ENCODE peak calls at places on chromosomes 6 and 20, in five cellular contexts. One of them, this sample, is unnamed. For H3K27me3, the result is how much of the 10 kb centered on the place peaks cover.

GRCh38 chr6:5204340-5204739 is 56.4 kb downstream of the LYRM4 start:
- DNase-seq in Peyer's patch: no peak
- DNase-seq in body of pancreas: no peak
- DNase-seq in AG04450: no peak
- DNase-seq in lower lobe of right lung: no peak
- DNase-seq in this sample: no peak

GRCh38 chr20:57844626-57845596 is 135.1 kb upstream of the PMEPA1 start:
- DNase-seq in Peyer's patch: no peak
- DNase-seq in body of pancreas: no peak
- DNase-seq in AG04450: no peak
- DNase-seq in lower lobe of right lung: no peak
- DNase-seq in this sample: no peak

GRCh38 chr6:26477431-26477830 is 19.7 kb downstream of the BTN2A1 start:
- DNase-seq in Peyer's patch: no peak
- DNase-seq in body of pancreas: peak
- DNase-seq in AG04450: no peak
- DNase-seq in lower lobe of right lung: no peak
- DNase-seq in this sample: no peak

GRCh38 chr6:69791065-69791471 is 5.7 kb downstream of the LMBRD1 start:
- DNase-seq in Peyer's patch: no peak
- DNase-seq in body of pancreas: no peak
- DNase-seq in AG04450: no peak
- DNase-seq in lower lobe of right lung: no peak
- DNase-seq in this sample: no peak

GRCh38 chr6:27188206-27188884 is 59.2 kb upstream of the PRSS16 start:
- DNase-seq in Peyer's patch: peak
- DNase-seq in body of pancreas: peak
- DNase-seq in AG04450: no peak
- DNase-seq in lower lobe of right lung: peak
- DNase-seq in this sample: peak

GRCh38 chr6:42988486-42989020 is 4.2 kb downstream of the PPP2R5D start:
- DNase-seq in Peyer's patch: no peak
- DNase-seq in body of pancreas: no peak
- DNase-seq in AG04450: no peak
- DNase-seq in lower lobe of right lung: no peak
- DNase-seq in this sample: no peak

GRCh38 chr6:24667378-24667803 is 514 bp downstream of the ACOT13 start:
- DNase-seq in Peyer's patch: peak
- DNase-seq in body of pancreas: no peak
- DNase-seq in AG04450: no peak
- DNase-seq in lower lobe of right lung: no peak
- DNase-seq in this sample: no peak

GRCh38 chr6:27772261-27773001 is 139.8 kb downstream of the OR2B2 start:
- DNase-seq in Peyer's patch: peak
- DNase-seq in body of pancreas: peak
- DNase-seq in AG04450: peak
- DNase-seq in lower lobe of right lung: peak
- DNase-seq in this sample: peak

GRCh38 chr6:113142775-113143174 is 714.4 kb upstream of the MARCKS start:
- DNase-seq in Peyer's patch: no peak
- DNase-seq in body of pancreas: no peak
- DNase-seq in AG04450: no peak
- DNase-seq in lower lobe of right lung: no peak
- DNase-seq in this sample: no peak

GRCh38 chr6:160931378-160932343 is 59.9 kb upstream of the MAP3K4 start:
- DNase-seq in Peyer's patch: no peak
- DNase-seq in body of pancreas: no peak
- DNase-seq in AG04450: no peak
- DNase-seq in lower lobe of right lung: no peak
- DNase-seq in this sample: no peak
- H3K4me3 ChIP-seq in Peyer's patch: peak
- H3K4me3 ChIP-seq in body of pancreas: peak
- H3K4me3 ChIP-seq in AG04450: peak
- H3K4me3 ChIP-seq in lower lobe of right lung: peak
- H3K4me3 ChIP-seq in this sample: no peak

DNA sequence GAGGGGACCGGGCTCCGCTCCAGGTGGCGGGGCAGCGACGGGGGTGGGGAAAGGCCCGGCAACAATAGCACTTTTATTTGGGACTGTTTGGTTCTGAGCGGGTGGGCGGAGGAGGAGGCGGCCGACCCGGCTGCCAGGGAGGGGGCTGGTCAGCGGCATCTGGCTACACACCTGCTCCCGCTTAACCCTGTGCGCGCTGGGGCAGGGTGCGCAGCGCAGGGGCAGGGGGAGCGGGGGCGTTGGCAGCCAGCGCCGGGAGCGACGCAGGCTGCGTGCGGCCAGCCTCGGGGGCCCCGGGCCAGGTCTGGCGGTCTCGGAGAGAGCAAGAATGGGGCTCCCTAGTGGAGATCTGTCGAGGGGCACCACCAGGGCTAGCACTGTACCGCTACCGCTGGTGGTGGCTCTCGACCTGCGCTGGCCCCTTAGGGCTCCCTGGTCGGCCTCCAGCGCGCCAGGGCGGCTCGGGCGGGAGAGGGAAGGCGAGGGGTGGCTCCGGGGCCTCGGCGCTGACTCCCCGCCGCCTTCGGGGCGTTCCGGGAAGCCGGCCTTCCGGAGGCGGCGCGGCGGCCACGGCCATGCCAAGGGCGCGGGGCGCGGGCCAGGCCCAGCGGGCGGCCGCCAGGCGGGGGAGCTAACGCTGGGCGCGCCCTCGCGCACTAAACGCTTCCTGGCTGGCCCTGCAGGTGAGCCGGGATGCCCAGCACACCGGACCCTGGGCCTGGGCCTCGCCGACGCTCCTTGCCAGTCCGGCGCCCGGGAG is 92.4 kb downstream of the NCR2 start:
- DNase-seq in Peyer's patch: peak
- DNase-seq in body of pancreas: peak
- DNase-seq in AG04450: no peak
- DNase-seq in lower lobe of right lung: peak
- DNase-seq in this sample: peak
- H3K27me3 ChIP-seq in Peyer's patch: under half
- H3K27me3 ChIP-seq in body of pancreas: under half
- H3K27me3 ChIP-seq in AG04450: under half
- H3K27me3 ChIP-seq in lower lobe of right lung: under half
- H3K27me3 ChIP-seq in this sample: under half

GRCh38 chr6:150315626-150316025 is 53.2 kb upstream of the IYD start:
- DNase-seq in Peyer's patch: no peak
- DNase-seq in body of pancreas: no peak
- DNase-seq in AG04450: no peak
- DNase-seq in lower lobe of right lung: no peak
- DNase-seq in this sample: no peak
- H3K4me3 ChIP-seq in Peyer's patch: no peak
- H3K4me3 ChIP-seq in body of pancreas: no peak
- H3K4me3 ChIP-seq in AG04450: no peak
- H3K4me3 ChIP-seq in lower lobe of right lung: no peak
- H3K4me3 ChIP-seq in this sample: no peak

GRCh38 chr6:29747688-29748250 is 24.5 kb downstream of the HLA-F start:
- DNase-seq in Peyer's patch: no peak
- DNase-seq in body of pancreas: no peak
- DNase-seq in AG04450: no peak
- DNase-seq in lower lobe of right lung: no peak
- DNase-seq in this sample: no peak
- H3K27me3 ChIP-seq in Peyer's patch: under half
- H3K27me3 ChIP-seq in body of pancreas: under half
- H3K27me3 ChIP-seq in AG04450: under half
- H3K27me3 ChIP-seq in lower lobe of right lung: under half
- H3K27me3 ChIP-seq in this sample: under half

GRCh38 chr20:1467355-1468116 is 887 bp upstream of the NSFL1C start:
- DNase-seq in Peyer's patch: peak
- DNase-seq in body of pancreas: peak
- DNase-seq in AG04450: no peak
- DNase-seq in lower lobe of right lung: peak
- DNase-seq in this sample: no peak

GRCh38 chr20:1468117-1468624 is 1.5 kb upstream of the NSFL1C start:
- DNase-seq in Peyer's patch: no peak
- DNase-seq in body of pancreas: no peak
- DNase-seq in AG04450: no peak
- DNase-seq in lower lobe of right lung: no peak
- DNase-seq in this sample: no peak

GRCh38 chr20:1466211-1467081 is at the start of gene NSFL1C:
- DNase-seq in Peyer's patch: peak
- DNase-seq in body of pancreas: peak
- DNase-seq in AG04450: peak
- DNase-seq in lower lobe of right lung: peak
- DNase-seq in this sample: peak

GRCh38 chr20:1465470-1466210 is 1.0 kb downstream of the NSFL1C start:
- DNase-seq in Peyer's patch: no peak
- DNase-seq in body of pancreas: no peak
- DNase-seq in AG04450: no peak
- DNase-seq in lower lobe of right lung: no peak
- DNase-seq in this sample: no peak

GRCh38 chr20:1467082-1467354 is 369 bp upstream of the NSFL1C start:
- DNase-seq in Peyer's patch: no peak
- DNase-seq in body of pancreas: no peak
- DNase-seq in AG04450: no peak
- DNase-seq in lower lobe of right lung: no peak
- DNase-seq in this sample: no peak
- H3K4me3 ChIP-seq in Peyer's patch: peak
- H3K4me3 ChIP-seq in body of pancreas: no peak
- H3K4me3 ChIP-seq in AG04450: peak
- H3K4me3 ChIP-seq in lower lobe of right lung: peak
- H3K4me3 ChIP-seq in this sample: no peak

DNA sequence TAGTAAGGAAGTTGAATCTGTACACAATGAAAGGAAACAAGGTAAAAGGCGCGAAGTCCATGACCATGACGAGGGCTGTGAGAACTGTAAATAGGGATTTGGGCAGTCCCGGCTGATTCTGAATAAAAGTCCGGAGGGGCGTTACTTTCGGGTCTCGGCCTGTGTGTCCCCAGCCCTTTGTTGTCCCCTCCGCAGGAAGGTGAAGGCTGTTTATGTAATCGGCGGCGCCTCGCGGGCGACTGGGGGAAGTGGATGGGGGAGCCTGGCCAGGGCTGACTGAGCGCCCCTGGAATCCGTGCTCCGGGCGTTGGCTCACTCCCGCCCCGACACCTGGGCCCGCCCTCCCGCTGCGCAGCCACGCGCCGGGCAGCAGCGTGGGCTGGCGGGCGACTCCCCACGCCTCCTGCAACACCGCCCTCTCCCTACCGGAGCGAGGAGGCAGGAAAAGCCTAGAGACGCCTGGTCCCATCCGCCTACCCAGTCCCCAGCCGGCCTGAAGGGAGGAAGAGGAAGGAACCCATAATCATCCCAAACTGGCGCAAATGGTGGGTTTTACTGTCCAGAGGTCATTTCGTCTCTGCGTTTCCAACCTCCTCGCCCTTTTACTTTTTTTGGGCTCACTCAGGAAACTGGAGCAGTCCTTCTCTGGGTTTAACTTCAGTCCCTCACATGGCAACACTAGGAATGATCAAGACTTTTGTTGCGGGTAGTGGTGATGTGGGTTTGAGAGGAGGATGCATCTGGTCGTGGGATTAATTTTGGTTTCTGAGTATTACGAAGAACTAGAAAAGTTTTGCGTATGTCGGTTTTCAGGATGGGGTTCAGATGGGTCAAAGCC is 12.1 kb downstream of the TRIM31 start:
- DNase-seq in Peyer's patch: peak
- DNase-seq in body of pancreas: peak
- DNase-seq in AG04450: no peak
- DNase-seq in lower lobe of right lung: peak
- DNase-seq in this sample: no peak
- H3K27me3 ChIP-seq in Peyer's patch: under half
- H3K27me3 ChIP-seq in body of pancreas: under half
- H3K27me3 ChIP-seq in AG04450: half or more
- H3K27me3 ChIP-seq in lower lobe of right lung: under half
- H3K27me3 ChIP-seq in this sample: under half

GRCh38 chr6:17580518-17581048 is 19.5 kb upstream of the FAM8A1 start:
- DNase-seq in Peyer's patch: no peak
- DNase-seq in body of pancreas: peak
- DNase-seq in AG04450: no peak
- DNase-seq in lower lobe of right lung: peak
- DNase-seq in this sample: no peak
- H3K4me3 ChIP-seq in Peyer's patch: peak
- H3K4me3 ChIP-seq in body of pancreas: peak
- H3K4me3 ChIP-seq in AG04450: peak
- H3K4me3 ChIP-seq in lower lobe of right lung: peak
- H3K4me3 ChIP-seq in this sample: no peak

GRCh38 chr6:39251406-39251805 is 22.1 kb upstream of the KCNK5 start:
- DNase-seq in Peyer's patch: peak
- DNase-seq in body of pancreas: no peak
- DNase-seq in AG04450: no peak
- DNase-seq in lower lobe of right lung: no peak
- DNase-seq in this sample: no peak

GRCh38 chr6:39243809-39244208 is 14.5 kb upstream of the KCNK5 start:
- DNase-seq in Peyer's patch: no peak
- DNase-seq in body of pancreas: no peak
- DNase-seq in AG04450: no peak
- DNase-seq in lower lobe of right lung: no peak
- DNase-seq in this sample: no peak

GRCh38 chr6:39250507-39250906 is 21.2 kb upstream of the KCNK5 start:
- DNase-seq in Peyer's patch: no peak
- DNase-seq in body of pancreas: no peak
- DNase-seq in AG04450: no peak
- DNase-seq in lower lobe of right lung: no peak
- DNase-seq in this sample: no peak

DNA sequence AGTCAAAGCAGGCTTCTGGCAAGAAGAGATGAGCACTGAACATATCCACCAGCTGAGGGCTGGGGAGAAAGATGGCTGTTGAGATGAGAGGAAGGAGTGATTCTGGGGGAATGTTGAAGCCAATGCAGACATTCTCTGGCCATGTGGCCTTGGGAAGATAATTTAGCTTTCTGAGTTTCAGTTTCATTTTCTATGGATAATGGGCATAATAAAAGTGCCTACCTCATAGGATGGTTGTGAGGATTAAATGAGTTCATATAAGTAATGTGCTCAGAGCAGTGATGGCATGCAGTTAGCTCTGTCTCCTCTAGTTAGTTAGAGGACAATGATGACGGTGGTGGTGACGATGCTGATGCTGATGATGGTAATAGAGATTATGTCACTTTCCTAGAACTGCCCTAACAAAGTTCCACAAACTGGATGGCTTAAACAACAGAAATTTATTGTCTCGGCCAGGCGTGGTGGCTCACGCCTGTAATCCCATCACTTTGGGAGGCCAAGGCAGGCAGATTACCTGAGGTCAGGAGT is 18.5 kb upstream of the KCNK5 start:
- DNase-seq in Peyer's patch: no peak
- DNase-seq in body of pancreas: no peak
- DNase-seq in AG04450: no peak
- DNase-seq in lower lobe of right lung: no peak
- DNase-seq in this sample: no peak
- H3K27me3 ChIP-seq in Peyer's patch: under half
- H3K27me3 ChIP-seq in body of pancreas: under half
- H3K27me3 ChIP-seq in AG04450: under half
- H3K27me3 ChIP-seq in lower lobe of right lung: under half
- H3K27me3 ChIP-seq in this sample: under half

DNA sequence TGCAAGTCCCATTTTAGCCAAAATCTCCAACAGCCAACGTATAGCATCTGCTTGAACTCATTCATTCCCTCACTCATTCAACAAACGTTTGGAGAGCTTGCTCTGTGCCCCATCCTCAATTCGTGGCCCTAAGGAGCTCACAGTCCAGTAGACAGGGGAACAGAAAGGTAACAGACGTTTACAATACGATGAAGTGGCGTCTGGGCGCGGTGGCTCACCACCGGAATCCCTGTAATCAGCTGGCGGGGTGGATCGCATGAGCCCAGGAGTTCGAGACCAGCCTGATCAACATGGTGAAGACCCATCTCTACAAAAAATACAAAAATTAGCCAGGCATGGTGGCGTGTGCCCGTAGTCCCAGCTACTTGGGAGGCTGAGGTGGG is 790 bp upstream of the E2F1 start:
- DNase-seq in Peyer's patch: no peak
- DNase-seq in body of pancreas: no peak
- DNase-seq in AG04450: no peak
- DNase-seq in lower lobe of right lung: no peak
- DNase-seq in this sample: no peak
- H3K4me3 ChIP-seq in Peyer's patch: peak
- H3K4me3 ChIP-seq in body of pancreas: no peak
- H3K4me3 ChIP-seq in AG04450: no peak
- H3K4me3 ChIP-seq in lower lobe of right lung: peak
- H3K4me3 ChIP-seq in this sample: peak

GRCh38 chr6:133891814-133892443 is 3.0 kb downstream of the TCF21 start:
- DNase-seq in Peyer's patch: no peak
- DNase-seq in body of pancreas: no peak
- DNase-seq in AG04450: no peak
- DNase-seq in lower lobe of right lung: no peak
- DNase-seq in this sample: no peak
- H3K27me3 ChIP-seq in Peyer's patch: under half
- H3K27me3 ChIP-seq in body of pancreas: under half
- H3K27me3 ChIP-seq in AG04450: under half
- H3K27me3 ChIP-seq in lower lobe of right lung: half or more
- H3K27me3 ChIP-seq in this sample: under half

This sample was measured in GM06990.